ENCODE peak calls at places on chromosomes 5 and 9, in four cellular contexts. Z, P, C and D are unnamed samples.
A peak's percentile ranks its signal among the peaks of the same experiment; 100 is the strongest.

GRCh38 chr9:94913550-94913949 is 187.1 kb downstream of the AOPEP start:
- DNase-seq in Z (no peak), P (no peak), C (no peak), D (no peak)

GRCh38 chr9:17462869-17463464 is 115.9 kb upstream of the SH3GL2 start:
- DNase-seq in P (peak; percentile 37), Z (no peak), C (no peak), D (no peak)

GRCh38 chr5:59685806-59686205 is 207.7 kb downstream of the PDE4D start:
- DNase-seq in P (no peak), C (no peak), Z (no peak), D (no peak)

GRCh38 chr5:9361835-9362234 is 184.0 kb downstream of the SEMA5A start:
- DNase-seq in P (peak; percentile 72), C (no peak), Z (no peak), D (no peak)

GRCh38 chr9:78609471-78609870 is 312.5 kb downstream of the PSAT1 start:
- DNase-seq in Z (no peak), C (no peak), P (no peak), D (no peak)

GRCh38 chr5:16866795-16867584 is 69.1 kb downstream of the MYO10 start:
- DNase-seq in Z (no peak), P (peak; percentile 71), C (no peak), D (peak; percentile 77)

GRCh38 chr5:135437796-135438560 is 9.2 kb downstream of the DCANP1 start:
- DNase-seq in C (peak; percentile 90), Z (no peak), P (peak; percentile 85), D (no peak)

GRCh38 chr9:128912270-128912853 is 8.4 kb upstream of the PHYHD1 start:
- DNase-seq in C (no peak), P (no peak), Z (no peak), D (no peak)

GRCh38 chr5:176803943-176804498 is 6.3 kb upstream of the UNC5A start:
- DNase-seq in P (no peak), C (no peak), Z (no peak), D (no peak)

GRCh38 chr9:78858266-78858665 is 561.3 kb downstream of the PSAT1 start:
- DNase-seq in Z (no peak), P (no peak), C (no peak), D (no peak)

GRCh38 chr5:172104801-172105701 is 83.0 kb downstream of the STK10 start:
- DNase-seq in P (peak; percentile 52), Z (no peak), C (no peak), D (peak; percentile 70)

GRCh38 chr5:91383956-91384300 is 811 bp upstream of the ARRDC3 start:
- DNase-seq in P (no peak), Z (no peak), C (no peak), D (no peak)

GRCh38 chr9:114282926-114283325 is 40.0 kb upstream of the ORM1 start:
- DNase-seq in Z (no peak), C (peak; percentile 39), P (peak; percentile 3), D (peak; percentile 24)

GRCh38 chr5:24401767-24402166 is 243.0 kb downstream of the CDH10 start:
- DNase-seq in C (no peak), P (no peak), Z (no peak), D (no peak)

GRCh38 chr9:31390352-31391025 is 994.0 kb upstream of the ACO1 start:
- DNase-seq in Z (no peak), P (no peak), C (no peak), D (no peak)

GRCh38 chr9:128771094-128771721 is 519 bp downstream of the ZER1 start:
- DNase-seq in C (no peak), Z (no peak), P (no peak), D (no peak)

GRCh38 chr5:54090495-54091084 is 219.8 kb downstream of the ARL15 start:
- DNase-seq in P (no peak), Z (no peak), C (no peak), D (no peak)
- TF ChIP-seq CTCF in P (no peak), Z (no peak), C (no peak), D (no peak)

GRCh38 chr9:3433754-3434153 is 92.0 kb downstream of the RFX3 start:
- DNase-seq in P (no peak), C (no peak), Z (no peak), D (no peak)

GRCh38 chr9:3434594-3434993 is 91.2 kb downstream of the RFX3 start:
- DNase-seq in Z (no peak), C (no peak), P (no peak), D (no peak)

GRCh38 chr9:3437031-3437430 is 88.8 kb downstream of the RFX3 start:
- DNase-seq in Z (no peak), C (no peak), P (no peak), D (no peak)

GRCh38 chr9:3436629-3437028 is 89.2 kb downstream of the RFX3 start:
- DNase-seq in C (no peak), P (no peak), Z (no peak), D (no peak)

GRCh38 chr9:3435732-3436131 is 90.1 kb downstream of the RFX3 start:
- DNase-seq in C (no peak), P (no peak), Z (no peak), D (no peak)
- TF ChIP-seq CTCF in C (no peak), P (no peak), Z (no peak), D (no peak)

GRCh38 chr9:18489861-18490260 is 15.9 kb downstream of the ADAMTSL1 start:
- DNase-seq in Z (no peak), P (no peak), C (no peak), D (peak; percentile 45)

GRCh38 chr9:18490591-18491370 is 16.8 kb downstream of the ADAMTSL1 start:
- DNase-seq in C (no peak), Z (no peak), P (no peak), D (peak; percentile 32)

GRCh38 chr9:18485691-18486090 is 11.7 kb downstream of the ADAMTSL1 start:
- DNase-seq in C (no peak), P (no peak), Z (no peak), D (no peak)

GRCh38 chr9:18492612-18493011 is 18.7 kb downstream of the ADAMTSL1 start:
- DNase-seq in Z (no peak), P (no peak), C (no peak), D (no peak)

GRCh38 chr9:18487620-18488019 is 13.7 kb downstream of the ADAMTSL1 start:
- DNase-seq in P (no peak), C (no peak), Z (no peak), D (no peak)
- TF ChIP-seq CTCF in P (no peak), C (no peak), Z (no peak), D (no peak)

GRCh38 chr9:76459691-76460635 is 981 bp downstream of the GCNT1 start:
- DNase-seq in Z (peak; percentile 29), P (peak; percentile 28), C (no peak), D (no peak)
- TF ChIP-seq CTCF in Z (no peak), P (no peak), C (no peak), D (no peak)

GRCh38 chr9:120842685-120843485 is at the start of gene PSMD5:
- DNase-seq in Z (peak; percentile 94), C (peak; percentile 100), P (peak; percentile 99), D (peak; percentile 100)

GRCh38 chr9:120846251-120846869 is 3.6 kb upstream of the PSMD5 start:
- DNase-seq in P (no peak), C (no peak), Z (no peak), D (no peak)

GRCh38 chr9:120839146-120839545 is 3.6 kb downstream of the PSMD5 start:
- DNase-seq in C (no peak), P (no peak), Z (no peak), D (no peak)

GRCh38 chr9:120845255-120845654 is 2.5 kb upstream of the PSMD5 start:
- DNase-seq in P (no peak), Z (no peak), C (no peak), D (no peak)

GRCh38 chr9:120841930-120842684 is 615 bp downstream of the PSMD5 start:
- DNase-seq in P (no peak), Z (no peak), C (no peak), D (no peak)
- TF ChIP-seq CTCF in P (no peak), Z (no peak), C (no peak), D (no peak)

GRCh38 chr5:150122158-150122510 is 33.5 kb downstream of the PDGFRB start:
- DNase-seq in C (no peak), Z (no peak), P (no peak), D (peak; percentile 25)

GRCh38 chr5:150125334-150125733 is 30.3 kb downstream of the PDGFRB start:
- DNase-seq in Z (no peak), C (no peak), P (no peak), D (peak; percentile 50)

GRCh38 chr5:150124596-150124995 is 31.0 kb downstream of the PDGFRB start:
- DNase-seq in Z (no peak), P (no peak), C (no peak), D (peak; percentile 18)

GRCh38 chr5:150122536-150123481 is 32.8 kb downstream of the PDGFRB start:
- DNase-seq in C (no peak), Z (no peak), P (no peak), D (peak; percentile 59)

GRCh38 chr5:150124111-150124557 is 31.5 kb downstream of the PDGFRB start:
- DNase-seq in Z (no peak), C (peak; percentile 66), P (no peak), D (peak; percentile 73)
- TF ChIP-seq CTCF in Z (no peak), C (no peak), P (no peak), D (no peak)